ENCODE peak calls at places on chromosomes 6 and 20, in eight cellular contexts. W is fibroblast of lung; V is CD8-positive, alpha-beta T cell; U is nephron progenitor cell; P is body of pancreas; J is lower lobe of right lung; S is foreskin fibroblast; K is HCT116. E is an unnamed sample.

GRCh38 chr6:108133594-108134179 is 32.1 kb upstream of the NR2E1 start:
- DNase-seq in W (peak; percentile 56), V (no peak), U (peak; percentile 85), P (peak; percentile 92), J (peak; percentile 79), S (peak; percentile 81), K (peak; percentile 66), E (peak; percentile 82)

GRCh38 chr6:43476744-43477143 is 626 bp upstream of the TJAP1 start:
- DNase-seq in W (no peak), V (no peak), U (no peak), P (no peak), J (no peak), S (no peak), K (no peak), E (no peak)

GRCh38 chr20:11047559-11047958 is 373.8 kb upstream of the JAG1 start:
- DNase-seq in W (no peak), V (no peak), U (no peak), P (no peak), J (no peak), S (no peak), K (no peak), E (no peak)

GRCh38 chr6:152059909-152060308 is 252.4 kb downstream of the ESR1 start:
- DNase-seq in W (no peak), V (no peak), U (no peak), P (no peak), J (no peak), S (no peak), K (no peak), E (no peak)

GRCh38 chr6:166592818-166593217 is 6.3 kb upstream of the RAMACL start:
- DNase-seq in W (peak; percentile 63), V (no peak), U (no peak), P (no peak), J (no peak), S (peak; percentile 56), K (no peak), E (no peak)

GRCh38 chr6:50868466-50868865 is 49.8 kb downstream of the TFAP2B start:
- DNase-seq in W (no peak), V (no peak), U (no peak), P (no peak), J (no peak), S (no peak), K (no peak), E (no peak)

GRCh38 chr6:31479151-31479932 is 18.6 kb upstream of the MICB start:
- DNase-seq in W (no peak), V (no peak), U (no peak), P (no peak), J (no peak), S (no peak), K (no peak), E (no peak)

GRCh38 chr6:43076093-43076927 is at the start of gene PTK7:
- DNase-seq in W (peak; percentile 71), V (no peak), U (peak; percentile 95), P (peak; percentile 71), J (peak; percentile 63), S (peak; percentile 84), K (no peak), E (peak; percentile 80)

GRCh38 chr6:157984686-157985225 is 3.1 kb downstream of the SYNJ2 start:
- DNase-seq in W (no peak), V (no peak), U (no peak), P (no peak), J (no peak), S (no peak), K (no peak), E (no peak)

GRCh38 chr6:148193063-148193680 is 149.5 kb upstream of the SASH1 start:
- DNase-seq in W (no peak), V (no peak), U (no peak), P (no peak), J (no peak), S (no peak), K (no peak), E (no peak)

GRCh38 chr6:167996424-167997199 is 859 bp upstream of the KIF25 start:
- DNase-seq in W (no peak), V (no peak), U (no peak), P (no peak), J (no peak), S (no peak), K (no peak), E (no peak)

GRCh38 chr20:11993886-11994466 is 76.3 kb downstream of the BTBD3 start:
- DNase-seq in W (no peak), V (no peak), U (no peak), P (no peak), J (no peak), S (no peak), K (no peak), E (no peak)

GRCh38 chr20:33947709-33948295 is 45.9 kb upstream of the RALY start:
- DNase-seq in W (peak; percentile 45), V (no peak), U (peak; percentile 14), P (no peak), J (no peak), S (peak; percentile 38), K (peak; percentile 89), E (no peak)

GRCh38 chr6:2103644-2104523 is 141.5 kb downstream of the GMDS start:
- DNase-seq in W (peak; percentile 70), V (no peak), U (no peak), P (no peak), J (no peak), S (peak; percentile 59), K (peak; percentile 19), E (no peak)

GRCh38 chr6:37141291-37142046 is 28.5 kb upstream of the PIM1 start:
- DNase-seq in W (peak; percentile 83), V (no peak), U (peak; percentile 15), P (no peak), J (no peak), S (peak; percentile 75), K (no peak), E (no peak)

GRCh38 chr6:88921734-88922133 is 41.7 kb downstream of the RNGTT start:
- DNase-seq in W (no peak), V (no peak), U (no peak), P (no peak), J (no peak), S (no peak), K (no peak), E (no peak)

GRCh38 chr6:26056583-26057350 is 30.5 kb upstream of the HFE start:
- DNase-seq in W (peak; percentile 43), V (no peak), U (no peak), P (peak; percentile 30), J (no peak), S (peak; percentile 46), K (no peak), E (no peak)

GRCh38 chr6:139398658-139399057 is 24.2 kb upstream of the CITED2 start:
- DNase-seq in W (peak; percentile 25), V (no peak), U (no peak), P (no peak), J (no peak), S (peak; percentile 32), K (no peak), E (no peak)

GRCh38 chr6:28161410-28162079 is 19.9 kb downstream of the ZKSCAN8 start:
- DNase-seq in W (peak; percentile 74), V (peak; percentile 79), U (peak; percentile 80), P (peak; percentile 71), J (peak; percentile 81), S (peak; percentile 90), K (no peak), E (peak; percentile 32)

GRCh38 chr6:43627008-43627825 is 1.8 kb downstream of the GTPBP2 start:
- DNase-seq in W (peak; percentile 99), V (no peak), U (no peak), P (peak; percentile 91), J (peak; percentile 75), S (peak; percentile 99), K (peak; percentile 78), E (no peak)

GRCh38 chr6:169121013-169121412 is 132.6 kb downstream of the THBS2 start:
- DNase-seq in W (no peak), V (no peak), U (no peak), P (no peak), J (no peak), S (no peak), K (no peak), E (no peak)
- TF ChIP-seq CTCF in W (no peak), V (no peak), U (no peak), P (no peak), J (no peak), S (no peak), K (peak; percentile 38), E (no peak)

GRCh38 chr20:63808964-63809674 is 21.9 kb downstream of the ZBTB46 start:
- DNase-seq in W (no peak), V (no peak), U (no peak), P (no peak), J (no peak), S (no peak), K (no peak), E (no peak)

GRCh38 chr20:63808145-63808724 is 22.8 kb downstream of the ZBTB46 start:
- DNase-seq in W (no peak), V (no peak), U (no peak), P (no peak), J (no peak), S (no peak), K (no peak), E (no peak)

GRCh38 chr20:63810730-63811490 is 20.2 kb downstream of the ZBTB46 start:
- DNase-seq in W (no peak), V (no peak), U (no peak), P (no peak), J (no peak), S (peak; percentile 27), K (no peak), E (no peak)

GRCh38 chr20:63809856-63810255 is 21.2 kb downstream of the ZBTB46 start:
- DNase-seq in W (no peak), V (no peak), U (no peak), P (no peak), J (no peak), S (no peak), K (no peak), E (no peak)

DNA sequence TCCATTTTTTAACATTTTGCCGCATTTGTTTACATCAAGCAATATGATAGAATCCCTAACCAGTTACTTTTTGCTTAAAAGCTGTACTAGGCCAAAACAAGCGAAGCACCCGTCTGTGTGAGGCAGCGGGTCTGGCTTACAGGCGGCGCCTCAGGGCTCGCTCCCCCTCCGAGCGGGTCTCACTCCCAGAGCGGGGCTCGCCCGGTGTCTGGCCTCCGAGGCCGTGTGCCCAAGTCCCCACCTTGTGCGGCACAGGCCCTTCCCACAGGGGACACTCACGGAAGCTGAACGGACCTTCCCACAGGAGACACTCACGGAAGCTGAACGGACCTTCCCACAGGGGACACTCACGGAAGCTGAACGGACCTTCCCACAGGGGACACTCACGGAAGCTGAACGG is 23.4 kb downstream of the ZBTB46 start:
- DNase-seq in W (no peak), V (no peak), U (no peak), P (no peak), J (no peak), S (no peak), K (no peak), E (no peak)
- TF ChIP-seq CTCF in W (no peak), V (no peak), U (no peak), P (no peak), J (no peak), S (no peak), K (no peak), E (no peak)

GRCh38 chr6:16338577-16339262 is 100.3 kb downstream of the GMPR start:
- DNase-seq in W (peak; percentile 99), V (no peak), U (peak; percentile 32), P (peak; percentile 50), J (no peak), S (peak; percentile 100), K (no peak), E (no peak)
- TF ChIP-seq CTCF in W (peak; percentile 72), V (no peak), U (peak; percentile 34), P (no peak), J (peak; percentile 33), S (peak; percentile 79), K (peak; percentile 68), E (peak; percentile 40)

GRCh38 chr6:98846021-98846380 is 11.6 kb downstream of the POU3F2 start:
- DNase-seq in W (no peak), V (no peak), U (no peak), P (no peak), J (no peak), S (no peak), K (no peak), E (no peak)
- TF ChIP-seq CTCF in W (no peak), V (no peak), U (no peak), P (no peak), J (no peak), S (no peak), K (no peak), E (no peak)

E was measured in progenitor cell of endocrine pancreas.